ENCODE peak calls at places on chromosomes 1 and 21, in ten cellular contexts. W is psoas muscle; H is esophagus squamous epithelium; V is neuronal stem cell; A is CD8-positive, alpha-beta memory T cell; S is pancreas; D is neural progenitor cell; P is CD8-positive, alpha-beta T cell; Q is astrocyte; M is MM.1S. Z is an unnamed sample.

GRCh38 chr1:77768006-77768405 is 8.4 kb upstream of the USP33 start:
- DNase-seq in P (no peak), A (no peak), H (no peak), V (no peak), W (no peak), S (no peak), D (no peak), Q (no peak), M (no peak), Z (no peak)

GRCh38 chr21:42724226-42724920 is 71.0 kb downstream of the PDE9A start:
- DNase-seq in Q (peak; percentile 94), A (no peak), W (no peak), M (no peak), H (no peak), D (no peak), V (no peak), P (no peak), S (no peak), Z (no peak)

GRCh38 chr1:27521336-27522147 is 31.6 kb upstream of the WASF2 start:
- DNase-seq in M (no peak), D (no peak), W (no peak), S (no peak), P (peak; percentile 29), A (peak; percentile 52), H (no peak), Q (no peak), V (no peak), Z (peak; percentile 33)

GRCh38 chr1:5763971-5764370 is 228.3 kb downstream of the NPHP4 start:
- DNase-seq in A (no peak), P (no peak), H (no peak), W (no peak), S (no peak), D (no peak), V (no peak), Q (no peak), M (no peak), Z (no peak)

GRCh38 chr1:78500529-78500928 is 9.8 kb downstream of the PTGFR start:
- DNase-seq in Q (no peak), S (no peak), W (no peak), H (no peak), A (no peak), M (no peak), D (no peak), V (no peak), P (no peak), Z (no peak)

GRCh38 chr1:179860667-179861066 is 16.9 kb downstream of the TOR1AIP2 start:
- DNase-seq in Q (no peak), H (no peak), D (no peak), M (no peak), W (no peak), A (no peak), S (no peak), V (no peak), P (no peak), Z (no peak)

GRCh38 chr21:46317710-46318463 is 5.8 kb downstream of the C21orf58 start:
- DNase-seq in P (no peak), S (no peak), M (no peak), V (no peak), H (no peak), W (no peak), Q (no peak), D (peak; percentile 25), A (no peak), Z (no peak)

GRCh38 chr1:191453487-191453886 is 704.8 kb upstream of the RGS18 start:
- DNase-seq in H (no peak), P (no peak), V (no peak), Q (no peak), A (no peak), M (no peak), D (no peak), W (no peak), S (no peak), Z (no peak)

GRCh38 chr1:211336161-211336560 is 9.5 kb downstream of the TRAF5 start:
- DNase-seq in Q (no peak), P (no peak), D (no peak), A (no peak), M (peak; percentile 30), V (no peak), W (no peak), S (no peak), H (no peak), Z (no peak)

GRCh38 chr1:203186446-203187305 is at the start of gene CHI3L1:
- DNase-seq in W (no peak), M (no peak), Q (no peak), S (peak; percentile 22), V (no peak), H (no peak), D (no peak), A (no peak), P (no peak), Z (no peak)

GRCh38 chr21:37513383-37513782 is 146.8 kb downstream of the DYRK1A start:
- DNase-seq in A (no peak), Q (no peak), P (no peak), S (no peak), D (no peak), W (no peak), M (no peak), V (no peak), H (no peak), Z (no peak)
- H3K27me3 ChIP-seq in A (no peaks in the 10 kb centered on the region), Q (no peaks in the 10 kb centered on the region), P (no peaks in the 10 kb centered on the region), S (no peaks in the 10 kb centered on the region), D (no peaks in the 10 kb centered on the region), W (no peaks in the 10 kb centered on the region), M (no peaks in the 10 kb centered on the region), V (no peaks in the 10 kb centered on the region), H (no peaks in the 10 kb centered on the region), Z (no peaks in the 10 kb centered on the region)

GRCh38 chr1:25618433-25618808 is 1.8 kb downstream of the MAN1C1 start:
- DNase-seq in S (no peak), Q (no peak), A (no peak), H (no peak), W (no peak), D (peak; percentile 25), M (no peak), V (no peak), P (no peak), Z (no peak)

GRCh38 chr1:25617626-25618432 is 1.2 kb downstream of the MAN1C1 start:
- DNase-seq in W (peak; percentile 60), H (no peak), V (no peak), Q (no peak), S (no peak), P (no peak), A (no peak), D (peak; percentile 68), M (no peak), Z (no peak)

GRCh38 chr1:25620701-25621350 is 4.2 kb downstream of the MAN1C1 start:
- DNase-seq in P (no peak), W (no peak), H (no peak), A (no peak), M (no peak), S (no peak), D (no peak), Q (no peak), V (no peak), Z (no peak)

GRCh38 chr1:25620211-25620610 is 3.6 kb downstream of the MAN1C1 start:
- DNase-seq in W (no peak), S (no peak), H (no peak), Q (no peak), D (no peak), M (peak; percentile 81), A (no peak), P (no peak), V (no peak), Z (no peak)

GRCh38 chr1:25619101-25619890 is 2.7 kb downstream of the MAN1C1 start:
- DNase-seq in P (no peak), S (no peak), A (no peak), D (peak; percentile 89), Q (no peak), W (peak; percentile 66), H (no peak), M (peak; percentile 57), V (peak; percentile 75), Z (peak; percentile 41)
- H3K27ac ChIP-seq in P (peak overlapping the region; percentile 54), S (no peak overlapping the region), A (no peak overlapping the region), D (no peak overlapping the region), Q (no peak overlapping the region), W (no peak overlapping the region), H (peak overlapping the region; percentile 63), M (peak overlapping the region; percentile 92), V (no peak overlapping the region), Z (peak overlapping the region; percentile 81)

GRCh38 chr1:90724361-90724760 is 7.3 kb upstream of the BARHL2 start:
- DNase-seq in D (no peak), H (no peak), Q (no peak), W (no peak), A (no peak), S (no peak), P (no peak), M (no peak), V (no peak), Z (no peak)

GRCh38 chr1:90726716-90727480 is 9.8 kb upstream of the BARHL2 start:
- DNase-seq in S (no peak), M (no peak), P (no peak), H (no peak), A (no peak), V (no peak), Q (no peak), W (no peak), D (peak; percentile 53), Z (no peak)

GRCh38 chr1:90725341-90725960 is 8.3 kb upstream of the BARHL2 start:
- DNase-seq in M (no peak), H (no peak), S (no peak), V (no peak), W (no peak), P (no peak), A (no peak), Q (no peak), D (peak; percentile 74), Z (no peak)

GRCh38 chr1:90724926-90725325 is 7.8 kb upstream of the BARHL2 start:
- DNase-seq in S (no peak), W (no peak), V (no peak), P (no peak), H (no peak), Q (no peak), D (peak; percentile 45), M (no peak), A (no peak), Z (no peak)

DNA sequence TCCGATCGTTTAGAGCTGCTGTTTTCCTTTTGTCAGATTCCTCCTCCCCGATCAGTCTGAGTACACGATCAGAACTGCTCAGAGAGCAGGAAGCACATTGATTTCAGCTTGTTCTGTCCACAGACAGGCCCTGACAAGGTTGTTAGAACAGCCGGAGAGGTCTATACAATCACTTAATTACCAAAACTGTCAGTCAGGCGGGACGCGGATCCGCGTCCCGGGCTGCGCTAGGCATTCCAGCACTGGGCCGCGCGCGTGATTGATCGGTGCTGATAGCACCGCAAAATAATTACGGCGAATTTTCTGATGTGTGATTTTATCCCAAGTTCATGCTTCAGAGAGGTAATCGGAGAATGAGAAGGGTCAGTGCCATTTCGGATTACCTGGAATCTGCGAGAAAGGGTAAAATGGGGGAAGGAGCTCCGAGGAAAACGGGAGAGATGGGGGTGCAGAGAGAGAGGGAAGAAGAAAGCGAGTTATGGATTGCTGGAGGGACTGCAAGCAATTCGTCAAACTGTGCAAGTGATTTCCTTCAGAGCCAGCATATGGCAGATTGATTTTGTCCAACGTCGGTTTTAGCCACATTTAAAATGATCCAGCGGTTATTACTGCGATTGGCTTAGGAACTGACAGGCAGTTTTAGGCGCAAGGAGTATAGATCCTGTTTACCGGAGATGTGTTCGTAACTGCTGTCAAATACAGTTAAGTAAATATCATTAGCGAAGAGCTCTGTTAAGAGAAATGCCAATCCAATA is 9.0 kb upstream of the BARHL2 start:
- DNase-seq in V (no peak), S (no peak), D (peak; percentile 81), P (no peak), W (no peak), H (no peak), M (no peak), A (no peak), Q (no peak), Z (no peak)
- H3K27me3 ChIP-seq in V (peaks cover 91% of the 10 kb centered on the region), S (peaks cover 15% of the 10 kb centered on the region), D (peaks cover 100% of the 10 kb centered on the region), P (peaks cover 82% of the 10 kb centered on the region), W (peaks cover 70% of the 10 kb centered on the region), H (peaks cover 37% of the 10 kb centered on the region), M (peaks cover 10% of the 10 kb centered on the region), A (peaks cover 98% of the 10 kb centered on the region), Q (peaks cover 97% of the 10 kb centered on the region), Z (peaks cover 100% of the 10 kb centered on the region)

GRCh38 chr1:108541856-108542255 is 18.0 kb upstream of the EEIG2 start:
- DNase-seq in D (no peak), W (no peak), P (no peak), A (no peak), S (no peak), M (no peak), Q (no peak), H (no peak), V (no peak), Z (no peak)
- H3K27ac ChIP-seq in D (no peak overlapping the region), W (no peak overlapping the region), P (no peak overlapping the region), A (no peak overlapping the region), S (no peak overlapping the region), M (no peak overlapping the region), Q (no peak overlapping the region), H (no peak overlapping the region), V (no peak overlapping the region), Z (no peak overlapping the region)